ENCODE peak calls at places on chromosomes 6 and 20, in eight cellular contexts. One of them, this sample, is unnamed.

GRCh38 chr6:90065173-90065572 is 170.9 kb downstream of the GJA10 start:
- DNase-seq in mesenchymal stem cell: no peak
- DNase-seq in HT-29: no peak
- DNase-seq in AG04450: no peak
- DNase-seq in HS-5: no peak
- DNase-seq in activated CD8-positive, alpha-beta T cell treated with anti-CD3 and anti-CD28 coated beads for 36 hours: no peak
- DNase-seq in endothelial cell of umbilical vein: no peak
- DNase-seq in fibroblast of gingiva: no peak
- DNase-seq in this sample: no peak

GRCh38 chr20:34337982-34338756 is 24.9 kb upstream of the ITCH start:
- DNase-seq in AG04450: no peak
- DNase-seq in activated CD8-positive, alpha-beta T cell treated with anti-CD3 and anti-CD28 coated beads for 36 hours: no peak
- DNase-seq in HT-29: no peak
- DNase-seq in endothelial cell of umbilical vein: no peak
- DNase-seq in HS-5: no peak
- DNase-seq in fibroblast of gingiva: no peak
- DNase-seq in mesenchymal stem cell: no peak
- DNase-seq in this sample: no peak

GRCh38 chr6:137903933-137904821 is 37.1 kb downstream of the TNFAIP3 start:
- DNase-seq in fibroblast of gingiva: no peak
- DNase-seq in HS-5: no peak
- DNase-seq in mesenchymal stem cell: no peak
- DNase-seq in activated CD8-positive, alpha-beta T cell treated with anti-CD3 and anti-CD28 coated beads for 36 hours: peak
- DNase-seq in AG04450: no peak
- DNase-seq in HT-29: peak
- DNase-seq in endothelial cell of umbilical vein: peak
- DNase-seq in this sample: no peak

GRCh38 chr20:47577271-47577670 is 75.6 kb downstream of the NCOA3 start:
- DNase-seq in endothelial cell of umbilical vein: no peak
- DNase-seq in activated CD8-positive, alpha-beta T cell treated with anti-CD3 and anti-CD28 coated beads for 36 hours: no peak
- DNase-seq in AG04450: no peak
- DNase-seq in HT-29: no peak
- DNase-seq in HS-5: no peak
- DNase-seq in fibroblast of gingiva: no peak
- DNase-seq in mesenchymal stem cell: no peak
- DNase-seq in this sample: no peak

GRCh38 chr20:63441136-63441776 is 31.2 kb downstream of the KCNQ2 start:
- DNase-seq in activated CD8-positive, alpha-beta T cell treated with anti-CD3 and anti-CD28 coated beads for 36 hours: peak
- DNase-seq in AG04450: no peak
- DNase-seq in HT-29: no peak
- DNase-seq in HS-5: no peak
- DNase-seq in mesenchymal stem cell: no peak
- DNase-seq in endothelial cell of umbilical vein: no peak
- DNase-seq in fibroblast of gingiva: no peak
- DNase-seq in this sample: no peak

GRCh38 chr6:27772261-27773001 is 139.8 kb downstream of the OR2B2 start:
- DNase-seq in mesenchymal stem cell: peak
- DNase-seq in endothelial cell of umbilical vein: peak
- DNase-seq in activated CD8-positive, alpha-beta T cell treated with anti-CD3 and anti-CD28 coated beads for 36 hours: peak
- DNase-seq in fibroblast of gingiva: peak
- DNase-seq in AG04450: peak
- DNase-seq in HT-29: peak
- DNase-seq in HS-5: no peak
- DNase-seq in this sample: peak

GRCh38 chr6:109166643-109167042 is 71.3 kb downstream of the CEP57L1 start:
- DNase-seq in AG04450: no peak
- DNase-seq in activated CD8-positive, alpha-beta T cell treated with anti-CD3 and anti-CD28 coated beads for 36 hours: no peak
- DNase-seq in fibroblast of gingiva: no peak
- DNase-seq in endothelial cell of umbilical vein: no peak
- DNase-seq in mesenchymal stem cell: no peak
- DNase-seq in HS-5: no peak
- DNase-seq in HT-29: no peak
- DNase-seq in this sample: no peak

GRCh38 chr20:32753731-32754130 is 8.5 kb upstream of the DNMT3B start:
- DNase-seq in endothelial cell of umbilical vein: no peak
- DNase-seq in HT-29: no peak
- DNase-seq in fibroblast of gingiva: peak
- DNase-seq in HS-5: no peak
- DNase-seq in AG04450: no peak
- DNase-seq in activated CD8-positive, alpha-beta T cell treated with anti-CD3 and anti-CD28 coated beads for 36 hours: no peak
- DNase-seq in mesenchymal stem cell: no peak
- DNase-seq in this sample: no peak

GRCh38 chr6:83417880-83418663 is 12.8 kb downstream of the ME1 start:
- DNase-seq in fibroblast of gingiva: peak
- DNase-seq in mesenchymal stem cell: peak
- DNase-seq in endothelial cell of umbilical vein: peak
- DNase-seq in activated CD8-positive, alpha-beta T cell treated with anti-CD3 and anti-CD28 coated beads for 36 hours: no peak
- DNase-seq in AG04450: peak
- DNase-seq in HT-29: peak
- DNase-seq in HS-5: no peak
- DNase-seq in this sample: peak

GRCh38 chr20:12775041-12775440 is 233.7 kb upstream of the SPTLC3 start:
- DNase-seq in activated CD8-positive, alpha-beta T cell treated with anti-CD3 and anti-CD28 coated beads for 36 hours: no peak
- DNase-seq in fibroblast of gingiva: no peak
- DNase-seq in HS-5: no peak
- DNase-seq in mesenchymal stem cell: no peak
- DNase-seq in AG04450: no peak
- DNase-seq in HT-29: no peak
- DNase-seq in endothelial cell of umbilical vein: no peak
- DNase-seq in this sample: no peak

GRCh38 chr6:148980234-148980633 is 233.4 kb downstream of the UST start:
- DNase-seq in activated CD8-positive, alpha-beta T cell treated with anti-CD3 and anti-CD28 coated beads for 36 hours: no peak
- DNase-seq in mesenchymal stem cell: no peak
- DNase-seq in fibroblast of gingiva: no peak
- DNase-seq in HT-29: no peak
- DNase-seq in endothelial cell of umbilical vein: no peak
- DNase-seq in HS-5: no peak
- DNase-seq in AG04450: no peak
- DNase-seq in this sample: no peak

GRCh38 chr20:38649275-38649891 is 47.8 kb downstream of the ARHGAP40 start:
- DNase-seq in HT-29: peak
- DNase-seq in endothelial cell of umbilical vein: peak
- DNase-seq in mesenchymal stem cell: peak
- DNase-seq in HS-5: no peak
- DNase-seq in activated CD8-positive, alpha-beta T cell treated with anti-CD3 and anti-CD28 coated beads for 36 hours: peak
- DNase-seq in AG04450: no peak
- DNase-seq in fibroblast of gingiva: no peak
- DNase-seq in this sample: peak

GRCh38 chr6:156543431-156543830 is 233.7 kb upstream of the ARID1B start:
- DNase-seq in HT-29: no peak
- DNase-seq in activated CD8-positive, alpha-beta T cell treated with anti-CD3 and anti-CD28 coated beads for 36 hours: no peak
- DNase-seq in AG04450: no peak
- DNase-seq in endothelial cell of umbilical vein: no peak
- DNase-seq in mesenchymal stem cell: no peak
- DNase-seq in fibroblast of gingiva: no peak
- DNase-seq in HS-5: no peak
- DNase-seq in this sample: no peak

GRCh38 chr6:100846276-100846675 is 34.9 kb downstream of the ASCC3 start:
- DNase-seq in mesenchymal stem cell: no peak
- DNase-seq in activated CD8-positive, alpha-beta T cell treated with anti-CD3 and anti-CD28 coated beads for 36 hours: no peak
- DNase-seq in fibroblast of gingiva: no peak
- DNase-seq in HS-5: no peak
- DNase-seq in HT-29: no peak
- DNase-seq in endothelial cell of umbilical vein: no peak
- DNase-seq in AG04450: no peak
- DNase-seq in this sample: no peak

GRCh38 chr6:3766219-3766618 is 14.7 kb upstream of the PXDC1 start:
- DNase-seq in HS-5: no peak
- DNase-seq in fibroblast of gingiva: peak
- DNase-seq in mesenchymal stem cell: no peak
- DNase-seq in AG04450: no peak
- DNase-seq in activated CD8-positive, alpha-beta T cell treated with anti-CD3 and anti-CD28 coated beads for 36 hours: no peak
- DNase-seq in endothelial cell of umbilical vein: no peak
- DNase-seq in HT-29: no peak
- DNase-seq in this sample: no peak

GRCh38 chr6:133892444-133893323 is 3.8 kb downstream of the TCF21 start:
- DNase-seq in HS-5: no peak
- DNase-seq in fibroblast of gingiva: no peak
- DNase-seq in activated CD8-positive, alpha-beta T cell treated with anti-CD3 and anti-CD28 coated beads for 36 hours: no peak
- DNase-seq in HT-29: no peak
- DNase-seq in mesenchymal stem cell: peak
- DNase-seq in endothelial cell of umbilical vein: no peak
- DNase-seq in AG04450: no peak
- DNase-seq in this sample: no peak

GRCh38 chr6:28794175-28795002 is 129.4 kb downstream of the TRIM27 start:
- DNase-seq in HT-29: peak
- DNase-seq in AG04450: no peak
- DNase-seq in HS-5: no peak
- DNase-seq in mesenchymal stem cell: peak
- DNase-seq in fibroblast of gingiva: peak
- DNase-seq in endothelial cell of umbilical vein: peak
- DNase-seq in activated CD8-positive, alpha-beta T cell treated with anti-CD3 and anti-CD28 coated beads for 36 hours: peak
- DNase-seq in this sample: peak

GRCh38 chr20:44861547-44862006 is 23.9 kb upstream of the YWHAB start:
- DNase-seq in activated CD8-positive, alpha-beta T cell treated with anti-CD3 and anti-CD28 coated beads for 36 hours: no peak
- DNase-seq in fibroblast of gingiva: peak
- DNase-seq in HS-5: peak
- DNase-seq in mesenchymal stem cell: no peak
- DNase-seq in HT-29: no peak
- DNase-seq in endothelial cell of umbilical vein: peak
- DNase-seq in AG04450: no peak
- DNase-seq in this sample: peak

GRCh38 chr6:116444092-116444491 is 17.1 kb upstream of the CALHM6 start:
- DNase-seq in HS-5: no peak
- DNase-seq in HT-29: peak
- DNase-seq in activated CD8-positive, alpha-beta T cell treated with anti-CD3 and anti-CD28 coated beads for 36 hours: no peak
- DNase-seq in fibroblast of gingiva: peak
- DNase-seq in endothelial cell of umbilical vein: peak
- DNase-seq in AG04450: no peak
- DNase-seq in mesenchymal stem cell: peak
- DNase-seq in this sample: peak

GRCh38 chr6:63788569-63788968 is 153.0 kb downstream of the PHF3 start:
- DNase-seq in AG04450: no peak
- DNase-seq in HT-29: no peak
- DNase-seq in activated CD8-positive, alpha-beta T cell treated with anti-CD3 and anti-CD28 coated beads for 36 hours: no peak
- DNase-seq in HS-5: no peak
- DNase-seq in endothelial cell of umbilical vein: no peak
- DNase-seq in fibroblast of gingiva: no peak
- DNase-seq in mesenchymal stem cell: no peak
- DNase-seq in this sample: no peak

GRCh38 chr6:16836186-16836981 is 75.1 kb upstream of the ATXN1 start:
- DNase-seq in AG04450: no peak
- DNase-seq in fibroblast of gingiva: peak
- DNase-seq in mesenchymal stem cell: peak
- DNase-seq in endothelial cell of umbilical vein: no peak
- DNase-seq in HT-29: no peak
- DNase-seq in HS-5: no peak
- DNase-seq in activated CD8-positive, alpha-beta T cell treated with anti-CD3 and anti-CD28 coated beads for 36 hours: peak
- DNase-seq in this sample: no peak

GRCh38 chr6:55578537-55579363 is at the start of gene HMGCLL1:
- DNase-seq in HT-29: no peak
- DNase-seq in mesenchymal stem cell: peak
- DNase-seq in AG04450: no peak
- DNase-seq in activated CD8-positive, alpha-beta T cell treated with anti-CD3 and anti-CD28 coated beads for 36 hours: no peak
- DNase-seq in fibroblast of gingiva: peak
- DNase-seq in HS-5: no peak
- DNase-seq in endothelial cell of umbilical vein: peak
- DNase-seq in this sample: no peak

GRCh38 chr20:51797357-51798025 is 4.8 kb downstream of the SALL4 start:
- DNase-seq in endothelial cell of umbilical vein: no peak
- DNase-seq in activated CD8-positive, alpha-beta T cell treated with anti-CD3 and anti-CD28 coated beads for 36 hours: no peak
- DNase-seq in mesenchymal stem cell: peak
- DNase-seq in fibroblast of gingiva: no peak
- DNase-seq in HT-29: no peak
- DNase-seq in AG04450: no peak
- DNase-seq in HS-5: no peak
- DNase-seq in this sample: no peak

GRCh38 chr20:63968928-63969760 is 586 bp downstream of the ZNF512B start:
- DNase-seq in activated CD8-positive, alpha-beta T cell treated with anti-CD3 and anti-CD28 coated beads for 36 hours: peak
- DNase-seq in fibroblast of gingiva: no peak
- DNase-seq in HT-29: no peak
- DNase-seq in mesenchymal stem cell: no peak
- DNase-seq in endothelial cell of umbilical vein: no peak
- DNase-seq in HS-5: no peak
- DNase-seq in AG04450: no peak
- DNase-seq in this sample: no peak

GRCh38 chr6:26020291-26020982 is 57.8 kb downstream of the TRIM38 start:
- DNase-seq in mesenchymal stem cell: peak
- DNase-seq in HS-5: peak
- DNase-seq in fibroblast of gingiva: peak
- DNase-seq in HT-29: peak
- DNase-seq in AG04450: peak
- DNase-seq in endothelial cell of umbilical vein: peak
- DNase-seq in activated CD8-positive, alpha-beta T cell treated with anti-CD3 and anti-CD28 coated beads for 36 hours: peak
- DNase-seq in this sample: peak

GRCh38 chr20:18705906-18706305 is 107.7 kb upstream of the SCP2D1 start:
- DNase-seq in mesenchymal stem cell: peak
- DNase-seq in fibroblast of gingiva: no peak
- DNase-seq in HT-29: no peak
- DNase-seq in activated CD8-positive, alpha-beta T cell treated with anti-CD3 and anti-CD28 coated beads for 36 hours: no peak
- DNase-seq in AG04450: no peak
- DNase-seq in endothelial cell of umbilical vein: no peak
- DNase-seq in HS-5: peak
- DNase-seq in this sample: no peak

GRCh38 chr6:37793067-37793466 is 26.5 kb upstream of the ZFAND3 start:
- DNase-seq in HS-5: no peak
- DNase-seq in mesenchymal stem cell: peak
- DNase-seq in endothelial cell of umbilical vein: no peak
- DNase-seq in fibroblast of gingiva: peak
- DNase-seq in HT-29: no peak
- DNase-seq in activated CD8-positive, alpha-beta T cell treated with anti-CD3 and anti-CD28 coated beads for 36 hours: no peak
- DNase-seq in AG04450: no peak
- DNase-seq in this sample: no peak

GRCh38 chr6:101296184-101296583 is 97.3 kb upstream of the GRIK2 start:
- DNase-seq in mesenchymal stem cell: no peak
- DNase-seq in endothelial cell of umbilical vein: no peak
- DNase-seq in HS-5: peak
- DNase-seq in activated CD8-positive, alpha-beta T cell treated with anti-CD3 and anti-CD28 coated beads for 36 hours: no peak
- DNase-seq in fibroblast of gingiva: peak
- DNase-seq in HT-29: no peak
- DNase-seq in AG04450: no peak
- DNase-seq in this sample: no peak

GRCh38 chr20:31674895-31675827 is 37.4 kb downstream of the COX4I2 start:
- DNase-seq in fibroblast of gingiva: peak
- DNase-seq in endothelial cell of umbilical vein: peak
- DNase-seq in activated CD8-positive, alpha-beta T cell treated with anti-CD3 and anti-CD28 coated beads for 36 hours: peak
- DNase-seq in HT-29: peak
- DNase-seq in AG04450: no peak
- DNase-seq in mesenchymal stem cell: peak
- DNase-seq in HS-5: peak
- DNase-seq in this sample: peak

GRCh38 chr6:147035891-147036290 is 168.3 kb upstream of the STXBP5 start:
- DNase-seq in activated CD8-positive, alpha-beta T cell treated with anti-CD3 and anti-CD28 coated beads for 36 hours: no peak
- DNase-seq in HT-29: no peak
- DNase-seq in mesenchymal stem cell: no peak
- DNase-seq in fibroblast of gingiva: no peak
- DNase-seq in AG04450: no peak
- DNase-seq in endothelial cell of umbilical vein: no peak
- DNase-seq in HS-5: no peak
- DNase-seq in this sample: no peak